ENCODE peak calls at places on chromosomes 1 and 21, in four cellular contexts. Y, N, A and K are unnamed samples.
A peak's percentile ranks its signal among the peaks of the same experiment; 100 is the strongest.

GRCh38 chr1:2108877-2109580 is 58.8 kb downstream of the PRKCZ start:
- DNase-seq in Y (no peak), N (no peak), A (no peak), K (no peak)

GRCh38 chr1:3651011-3651938 is 1.0 kb upstream of the TP73 start:
- DNase-seq in Y (no peak), N (no peak), A (no peak), K (no peak)

GRCh38 chr1:233376711-233377110 is 49.2 kb downstream of the MAP3K21 start:
- DNase-seq in Y (no peak), N (no peak), A (no peak), K (no peak)

GRCh38 chr1:20087668-20088067 is 17.7 kb downstream of the PLA2G5 start:
- DNase-seq in Y (no peak), N (no peak), A (no peak), K (no peak)

GRCh38 chr1:39954870-39955546 is at the start of gene MFSD2A:
- DNase-seq in Y (peak; percentile 99), N (peak; percentile 75), A (peak; percentile 89), K (peak; percentile 97)

GRCh38 chr1:186206046-186206564 is 168.9 kb downstream of the TPR start:
- DNase-seq in Y (no peak), N (no peak), A (no peak), K (no peak)

GRCh38 chr1:74775735-74776134 is 42.8 kb downstream of the TYW3 start:
- DNase-seq in Y (no peak), N (no peak), A (no peak), K (no peak)

GRCh38 chr1:52706136-52706670 is 8.1 kb upstream of the COA7 start:
- DNase-seq in Y (no peak), N (no peak), A (no peak), K (no peak)

GRCh38 chr1:219567341-219567947 is 45.5 kb downstream of the ZC3H11B start:
- DNase-seq in Y (peak; percentile 53), N (no peak), A (no peak), K (no peak)

GRCh38 chr1:237018896-237019295 is 14.7 kb upstream of the MT1HL1 start:
- DNase-seq in Y (no peak), N (no peak), A (no peak), K (no peak)

GRCh38 chr1:8165595-8166360 is 139.7 kb upstream of the ERRFI1 start:
- DNase-seq in Y (no peak), N (no peak), A (no peak), K (no peak)

GRCh38 chr1:39788758-39789570 is at the start of gene BMP8B:
- DNase-seq in Y (peak; percentile 66), N (no peak), A (peak; percentile 77), K (peak; percentile 85)

GRCh38 chr1:156247460-156248322 is at the start of gene PAQR6:
- DNase-seq in Y (peak; percentile 31), N (no peak), A (peak; percentile 31), K (no peak)

GRCh38 chr21:16324630-16325029 is 594.8 kb downstream of the USP25 start:
- DNase-seq in Y (no peak), N (no peak), A (no peak), K (no peak)

GRCh38 chr1:119814288-119814687 is 3.0 kb upstream of the REG4 start:
- DNase-seq in Y (no peak), N (no peak), A (no peak), K (no peak)

GRCh38 chr1:64969305-64970066 is 3.1 kb upstream of the JAK1 start:
- DNase-seq in Y (peak; percentile 24), N (no peak), A (no peak), K (no peak)

GRCh38 chr1:42143875-42144274 is 9.3 kb upstream of the GUCA2B start:
- DNase-seq in Y (no peak), N (no peak), A (no peak), K (no peak)

GRCh38 chr1:199083680-199084079 is 444.8 kb downstream of the PTPRC start:
- DNase-seq in Y (peak; percentile 49), N (no peak), A (no peak), K (no peak)

GRCh38 chr1:12153181-12153785 is 13.5 kb upstream of the TNFRSF1B start:
- DNase-seq in Y (peak; percentile 93), N (no peak), A (no peak), K (peak; percentile 59)

GRCh38 chr1:31764307-31765040 is at the start of gene ADGRB2:
- DNase-seq in Y (peak; percentile 86), N (no peak), A (no peak), K (no peak)

GRCh38 chr1:65174585-65174984 is 26.6 kb downstream of the AK4 start:
- DNase-seq in Y (peak; percentile 90), N (no peak), A (peak; percentile 16), K (peak; percentile 52)

GRCh38 chr1:187264995-187265602 is 436.4 kb downstream of the PLA2G4A start:
- DNase-seq in Y (no peak), N (no peak), A (peak; percentile 13), K (no peak)

GRCh38 chr1:213003281-213003680 is 12.4 kb downstream of the ANGEL2 start:
- DNase-seq in Y (no peak), N (no peak), A (no peak), K (no peak)

GRCh38 chr1:33872275-33872674 is 8.4 kb downstream of the HMGB4 start:
- DNase-seq in Y (no peak), N (no peak), A (no peak), K (no peak)

GRCh38 chr1:33256701-33257387 is 552 bp downstream of the ZNF362 start:
- DNase-seq in Y (peak; percentile 75), N (no peak), A (peak; percentile 70), K (peak; percentile 80)

GRCh38 chr1:218459450-218459849 is 114.3 kb downstream of the TGFB2 start:
- DNase-seq in Y (no peak), N (no peak), A (no peak), K (no peak)

GRCh38 chr21:29938968-29939858 is 583 bp downstream of the GRIK1 start:
- DNase-seq in Y (peak; percentile 12), N (no peak), A (no peak), K (no peak)